ENCODE peak calls at places on chromosome 20, in four cellular contexts. H is prostate gland, T is suprapubic skin, R is GM23338. W is an unnamed sample.

GRCh38 chr20:34066476-34067090 is 45.5 kb downstream of the EIF2S2 start:
- DNase-seq in H (no peak), T (no peak), R (no peak), W (no peak)

GRCh38 chr20:33914871-33915270 is 78.8 kb upstream of the RALY start:
- DNase-seq in H (no peak), T (no peak), R (no peak), W (no peak)

GRCh38 chr20:16539280-16539679 is 34.0 kb downstream of the KIF16B start:
- DNase-seq in H (no peak), T (no peak), R (no peak), W (no peak)

GRCh38 chr20:22805219-22805618 is 220.8 kb upstream of the FOXA2 start:
- DNase-seq in H (no peak), T (no peak), R (peak; percentile 42), W (no peak)

GRCh38 chr20:9021216-9021615 is 47.7 kb upstream of the PLCB4 start:
- DNase-seq in H (no peak), T (no peak), R (no peak), W (no peak)

GRCh38 chr20:38217791-38218565 is 42.6 kb downstream of the KIAA1755 start:
- DNase-seq in H (no peak), T (no peak), R (peak; percentile 50), W (no peak)

GRCh38 chr20:7672551-7672950 is 267.7 kb downstream of the HAO1 start:
- DNase-seq in H (no peak), T (no peak), R (peak; percentile 5), W (no peak)

GRCh38 chr20:61700595-61701140 is 365.0 kb downstream of the TAF4 start:
- DNase-seq in H (no peak), T (no peak), R (no peak), W (no peak)

GRCh38 chr20:34971038-34971872 is 15.6 kb downstream of the MYH7B start:
- DNase-seq in H (no peak), T (no peak), R (no peak), W (no peak)

GRCh38 chr20:51022803-51023616 is at the start of gene KCNG1:
- DNase-seq in H (peak; percentile 79), T (no peak), R (peak; percentile 92), W (no peak)

GRCh38 chr20:3935295-3935955 is 46.2 kb downstream of the PANK2 start:
- DNase-seq in H (peak; percentile 63), T (no peak), R (no peak), W (no peak)
- TF ChIP-seq POLR2AphosphoS5 in H (peak; percentile 65), T (no peak), R (no peak), W (no peak)

GRCh38 chr20:41563087-41563486 is 55.1 kb downstream of the CHD6 start:
- DNase-seq in H (no peak), T (no peak), R (peak; percentile 22), W (no peak)

GRCh38 chr20:41567615-41568014 is 50.6 kb downstream of the CHD6 start:
- DNase-seq in H (no peak), T (no peak), R (no peak), W (no peak)

GRCh38 chr20:41570552-41570951 is 47.6 kb downstream of the CHD6 start:
- DNase-seq in H (no peak), T (no peak), R (no peak), W (no peak)

GRCh38 chr20:41571006-41571405 is 47.2 kb downstream of the CHD6 start:
- DNase-seq in H (no peak), T (no peak), R (no peak), W (no peak)

GRCh38 chr20:41566896-41567527 is 51.2 kb downstream of the CHD6 start:
- DNase-seq in H (no peak), T (no peak), R (no peak), W (no peak)
- TF ChIP-seq POLR2AphosphoS5 in H (no peak), T (no peak), R (no peak), W (no peak)

GRCh38 chr20:37162674-37163073 is 16.5 kb upstream of the RPN2 start:
- DNase-seq in H (no peak), T (no peak), R (no peak), W (no peak)

GRCh38 chr20:37163832-37164554 is 15.1 kb upstream of the RPN2 start:
- DNase-seq in H (no peak), T (no peak), R (no peak), W (no peak)

GRCh38 chr20:37165031-37165430 is 14.1 kb upstream of the RPN2 start:
- DNase-seq in H (no peak), T (no peak), R (no peak), W (no peak)

GRCh38 chr20:37161830-37162549 is 17.1 kb upstream of the RPN2 start:
- DNase-seq in H (no peak), T (no peak), R (no peak), W (no peak)

GRCh38 chr20:37166867-37167266 is 12.3 kb upstream of the RPN2 start:
- DNase-seq in H (no peak), T (no peak), R (no peak), W (no peak)
- TF ChIP-seq POLR2AphosphoS5 in H (no peak), T (no peak), R (no peak), W (no peak)

GRCh38 chr20:48737463-48738093 is 90.2 kb downstream of the PREX1 start:
- DNase-seq in H (no peak), T (no peak), R (no peak), W (no peak)

GRCh38 chr20:48739395-48740268 is 88.2 kb downstream of the PREX1 start:
- DNase-seq in H (no peak), T (no peak), R (no peak), W (no peak)

GRCh38 chr20:48738094-48738398 is 89.8 kb downstream of the PREX1 start:
- DNase-seq in H (no peak), T (no peak), R (no peak), W (no peak)

GRCh38 chr20:48740269-48740603 is 87.6 kb downstream of the PREX1 start:
- DNase-seq in H (no peak), T (no peak), R (no peak), W (no peak)

DNA sequence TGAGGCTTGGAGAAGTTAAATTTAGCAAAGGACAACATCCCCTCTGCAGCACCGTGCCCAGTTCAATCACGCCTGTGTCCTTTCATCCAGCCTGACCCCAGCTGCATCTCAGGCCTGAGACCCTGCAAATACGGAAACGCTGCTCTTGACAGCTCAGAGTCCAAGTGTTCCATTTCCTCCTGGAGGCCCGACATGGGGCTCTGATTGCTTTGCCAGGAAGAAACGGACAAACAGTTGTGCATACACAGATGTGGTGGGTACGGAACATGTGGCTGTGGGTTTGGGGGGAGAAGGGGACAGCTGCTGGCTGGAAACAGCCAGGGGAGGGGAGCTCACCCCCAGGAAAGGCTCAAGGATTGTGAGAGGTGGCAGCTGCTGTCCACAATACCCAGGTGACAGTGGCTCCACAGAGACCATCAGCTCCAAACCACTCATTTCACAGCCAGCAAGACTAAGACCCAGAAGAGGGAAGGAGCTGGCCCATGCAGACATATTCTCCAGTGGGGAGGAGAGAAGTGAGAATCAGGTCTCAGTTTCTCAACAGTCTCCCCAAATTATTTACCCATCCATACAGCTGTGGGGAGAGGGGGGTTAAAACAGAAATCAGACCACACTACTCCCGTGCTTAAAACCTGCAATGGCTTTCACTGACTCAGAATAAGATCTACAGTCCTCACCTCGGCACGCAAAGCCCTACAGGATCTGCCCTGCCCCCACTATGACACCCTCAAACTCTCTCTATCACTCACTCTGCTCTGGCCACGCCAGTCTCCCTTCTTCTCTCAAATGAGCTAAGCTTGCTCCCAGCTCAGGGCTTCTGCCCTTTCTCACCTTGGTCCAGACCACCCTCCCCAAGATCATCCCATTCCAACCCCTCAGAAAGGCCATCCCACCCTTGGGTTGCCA is 89.1 kb downstream of the PREX1 start:
- DNase-seq in H (no peak), T (no peak), R (no peak), W (no peak)
- TF ChIP-seq POLR2AphosphoS5 in H (no peak), T (no peak), R (no peak), W (no peak)

DNA sequence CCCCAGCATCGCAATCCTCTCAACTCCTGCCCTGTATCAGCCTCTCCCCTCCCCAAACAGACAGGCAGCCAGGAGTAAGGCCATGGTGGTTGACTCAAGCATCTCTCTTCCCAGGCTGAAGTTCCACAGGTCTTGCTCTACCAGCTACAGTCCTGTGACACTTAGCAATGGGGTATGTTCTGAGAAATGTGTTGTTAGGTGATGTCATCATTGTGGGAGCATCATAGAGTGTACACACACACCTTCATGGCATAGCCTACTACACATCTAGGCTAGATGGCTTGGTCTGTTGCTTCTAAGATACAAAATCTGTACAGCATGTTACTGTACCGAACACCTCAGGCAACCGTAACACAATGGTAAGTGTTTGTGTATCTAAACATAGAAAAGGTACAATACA is 29.5 kb upstream of the BCAS1 start:
- DNase-seq in H (no peak), T (no peak), R (no peak), W (no peak)
- TF ChIP-seq POLR2AphosphoS5 in H (no peak), T (no peak), R (no peak), W (no peak)

GRCh38 chr20:6471110-6471647 is 296.3 kb upstream of the BMP2 start:
- DNase-seq in H (no peak), T (no peak), R (no peak), W (no peak)
- TF ChIP-seq POLR2AphosphoS5 in H (no peak), T (no peak), R (no peak), W (no peak)

GRCh38 chr20:3082306-3082951 is 2.1 kb downstream of the AVP start:
- DNase-seq in H (no peak), T (no peak), R (peak; percentile 40), W (no peak)

GRCh38 chr20:3080939-3081388 is 3.6 kb downstream of the AVP start:
- DNase-seq in H (no peak), T (no peak), R (no peak), W (no peak)

GRCh38 chr20:3081641-3082040 is 2.9 kb downstream of the AVP start:
- DNase-seq in H (no peak), T (no peak), R (no peak), W (no peak)

GRCh38 chr20:3074812-3075211 is 3.4 kb downstream of the OXT start:
- DNase-seq in H (no peak), T (no peak), R (no peak), W (no peak)

GRCh38 chr20:3077618-3078134 is 6.3 kb downstream of the OXT start:
- DNase-seq in H (no peak), T (no peak), R (no peak), W (no peak)
- TF ChIP-seq POLR2AphosphoS5 in H (no peak), T (no peak), R (no peak), W (no peak)

GRCh38 chr20:3785240-3786125 is 1.1 kb downstream of the CENPB start:
- DNase-seq in H (no peak), T (no peak), R (peak; percentile 62), W (no peak)

GRCh38 chr20:3786126-3786484 is 435 bp downstream of the CENPB start:
- DNase-seq in H (peak; percentile 25), T (peak; percentile 83), R (peak; percentile 55), W (no peak)

GRCh38 chr20:3784226-3784853 is 2.2 kb downstream of the CENPB start:
- DNase-seq in H (no peak), T (no peak), R (no peak), W (no peak)

GRCh38 chr20:3783516-3784225 is 2.4 kb upstream of the SPEF1 start:
- DNase-seq in H (no peak), T (no peak), R (no peak), W (no peak)

GRCh38 chr20:3784863-3785239 is 1.7 kb downstream of the CENPB start:
- DNase-seq in H (no peak), T (no peak), R (no peak), W (no peak)
- TF ChIP-seq POLR2AphosphoS5 in H (no peak), T (no peak), R (no peak), W (no peak)

DNA sequence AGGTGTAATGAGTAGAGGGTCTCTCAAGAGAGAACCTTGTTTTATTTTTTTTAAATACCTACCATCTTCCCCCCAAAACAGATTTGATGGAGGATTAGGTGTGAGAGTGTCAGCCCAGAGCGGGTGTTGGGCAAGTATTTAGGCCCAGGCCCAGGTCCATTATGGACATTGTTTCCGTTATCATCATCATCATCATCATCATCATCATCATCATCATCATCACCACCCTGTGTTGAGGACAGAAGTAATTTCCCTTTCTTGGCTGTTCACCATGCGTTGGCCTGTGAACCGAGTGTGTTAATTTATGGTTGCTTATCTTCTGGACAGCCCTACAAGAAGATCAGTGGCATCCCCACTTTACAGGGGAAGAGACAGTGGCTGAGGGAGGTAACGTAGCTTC is 28.6 kb downstream of the PSMF1 start:
- DNase-seq in H (no peak), T (no peak), R (no peak), W (peak; percentile 34)
- TF ChIP-seq POLR2AphosphoS5 in H (no peak), T (no peak), R (no peak), W (no peak)

W was measured in esophagus muscularis mucosa.